ENCODE peak calls at places on chromosome 15, in four cellular contexts. One of them, this sample, is unnamed.

GRCh38 chr15:44289352-44289790 is 852 bp downstream of the GOLM2 start:
- DNase-seq in neural progenitor cell: no peak
- DNase-seq in H1: no peak
- DNase-seq in HCT116: no peak
- DNase-seq in this sample: peak; percentile 58

GRCh38 chr15:80823995-80824394 is 44.8 kb downstream of the CEMIP start:
- DNase-seq in neural progenitor cell: no peak
- DNase-seq in H1: no peak
- DNase-seq in HCT116: no peak
- DNase-seq in this sample: no peak

GRCh38 chr15:66729339-66729951 is 27.4 kb downstream of the SMAD6 start:
- DNase-seq in neural progenitor cell: no peak
- DNase-seq in H1: no peak
- DNase-seq in HCT116: no peak
- DNase-seq in this sample: peak; percentile 82

GRCh38 chr15:33980159-33980558 is 11.9 kb downstream of the CHRM5 start:
- DNase-seq in neural progenitor cell: no peak
- DNase-seq in H1: no peak
- DNase-seq in HCT116: no peak
- DNase-seq in this sample: no peak

GRCh38 chr15:86327230-86327865 is 247.7 kb downstream of the AGBL1 start:
- DNase-seq in neural progenitor cell: no peak
- DNase-seq in H1: no peak
- DNase-seq in HCT116: no peak
- DNase-seq in this sample: no peak

GRCh38 chr15:56207711-56208110 is 36.0 kb downstream of the RFX7 start:
- DNase-seq in neural progenitor cell: no peak
- DNase-seq in H1: no peak
- DNase-seq in HCT116: no peak
- DNase-seq in this sample: no peak

GRCh38 chr15:64858136-64858535 is 16.4 kb downstream of the PLEKHO2 start:
- DNase-seq in neural progenitor cell: no peak
- DNase-seq in H1: no peak
- DNase-seq in HCT116: no peak
- DNase-seq in this sample: no peak

GRCh38 chr15:63503739-63504246 is 600 bp upstream of the USP3 start:
- DNase-seq in neural progenitor cell: no peak
- DNase-seq in H1: no peak
- DNase-seq in HCT116: peak; percentile 75
- DNase-seq in this sample: peak; percentile 90

GRCh38 chr15:57732526-57733331 is 26.2 kb downstream of the POLR2M start:
- DNase-seq in neural progenitor cell: peak; percentile 81
- DNase-seq in H1: no peak
- DNase-seq in HCT116: peak; percentile 48
- DNase-seq in this sample: peak; percentile 69

GRCh38 chr15:69450968-69451695 is 1.5 kb upstream of the RPLP1 start:
- DNase-seq in neural progenitor cell: no peak
- DNase-seq in H1: no peak
- DNase-seq in HCT116: no peak
- DNase-seq in this sample: no peak

GRCh38 chr15:64865998-64866520 is 24.3 kb downstream of the PLEKHO2 start:
- DNase-seq in neural progenitor cell: peak; percentile 46
- DNase-seq in H1: peak; percentile 79
- DNase-seq in HCT116: no peak
- DNase-seq in this sample: peak; percentile 69

GRCh38 chr15:92883643-92884458 is 16.3 kb upstream of the CHD2 start:
- DNase-seq in neural progenitor cell: no peak
- DNase-seq in H1: no peak
- DNase-seq in HCT116: no peak
- DNase-seq in this sample: peak; percentile 79

GRCh38 chr15:58179206-58179605 is 41.0 kb downstream of the AQP9 start:
- DNase-seq in neural progenitor cell: no peak
- DNase-seq in H1: no peak
- DNase-seq in HCT116: no peak
- DNase-seq in this sample: peak; percentile 37

GRCh38 chr15:33621156-33621555 is 310.4 kb downstream of the RYR3 start:
- DNase-seq in neural progenitor cell: no peak
- DNase-seq in H1: no peak
- DNase-seq in HCT116: no peak
- DNase-seq in this sample: peak; percentile 59

GRCh38 chr15:67479781-67480180 is 41.1 kb upstream of the C15orf61 start:
- DNase-seq in neural progenitor cell: no peak
- DNase-seq in H1: no peak
- DNase-seq in HCT116: no peak
- DNase-seq in this sample: peak; percentile 84

GRCh38 chr15:65920121-65920520 is 50.8 kb downstream of the RAB11A start:
- DNase-seq in neural progenitor cell: no peak
- DNase-seq in H1: no peak
- DNase-seq in HCT116: no peak
- DNase-seq in this sample: no peak

GRCh38 chr15:35061171-35062163 is 23.6 kb downstream of the NANOGP8 start:
- DNase-seq in neural progenitor cell: no peak
- DNase-seq in H1: peak; percentile 34
- DNase-seq in HCT116: no peak
- DNase-seq in this sample: peak; percentile 53

GRCh38 chr15:47185222-47185800 is 532.0 kb upstream of the SEMA6D start:
- DNase-seq in neural progenitor cell: no peak
- DNase-seq in H1: no peak
- DNase-seq in HCT116: no peak
- DNase-seq in this sample: no peak
- TF ChIP-seq EZH2 in neural progenitor cell: no peak
- TF ChIP-seq EZH2 in H1: no peak
- TF ChIP-seq EZH2 in HCT116: no peak
- TF ChIP-seq EZH2 in this sample: peak; percentile 70

DNA sequence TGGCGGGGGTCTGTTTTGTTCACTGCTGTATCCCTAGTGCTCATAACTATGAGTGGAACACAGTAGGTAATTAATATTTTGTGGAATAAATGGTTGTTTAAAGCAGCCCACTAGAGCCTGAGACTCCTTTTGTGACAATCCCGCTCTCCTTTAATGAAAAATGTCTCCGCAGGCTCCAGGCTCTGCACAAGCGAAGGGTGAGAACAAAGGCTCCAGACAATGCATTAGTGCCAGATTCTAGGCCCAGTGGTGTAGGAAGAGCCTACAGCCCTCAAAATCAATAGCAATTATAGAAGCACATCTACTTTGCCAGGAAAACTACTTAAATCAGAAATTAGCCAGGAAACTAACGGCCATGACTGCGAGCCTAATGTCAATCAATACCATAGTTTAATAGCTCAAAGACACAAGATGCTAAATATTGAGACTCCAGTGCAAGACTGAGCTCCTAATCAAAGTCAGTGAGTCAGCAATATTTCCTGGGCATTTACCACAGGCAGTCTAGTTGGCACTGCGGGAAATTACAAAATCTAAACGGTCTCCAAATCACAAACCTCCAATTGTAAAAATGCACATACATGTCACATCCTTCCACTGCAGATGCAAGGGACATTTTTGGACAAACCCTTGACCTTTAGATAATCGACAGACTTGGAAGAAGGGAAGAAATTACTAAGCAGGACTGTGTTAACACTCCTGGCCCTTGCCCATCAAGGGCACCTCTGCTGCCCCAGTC is 2.3 kb downstream of the ANXA2 start:
- DNase-seq in neural progenitor cell: peak; percentile 63
- DNase-seq in H1: no peak
- DNase-seq in HCT116: no peak
- DNase-seq in this sample: peak; percentile 69
- H4K20me1 ChIP-seq in neural progenitor cell: peaks cover 11% of the 10 kb centered on the region
- H4K20me1 ChIP-seq in H1: peaks cover 5% of the 10 kb centered on the region
- H4K20me1 ChIP-seq in HCT116: peaks cover 7% of the 10 kb centered on the region
- H4K20me1 ChIP-seq in this sample: peaks cover under 1% of the 10 kb centered on the region

GRCh38 chr15:73368301-73369072 is at the start of gene HCN4:
- DNase-seq in neural progenitor cell: peak; percentile 86
- DNase-seq in H1: no peak
- DNase-seq in HCT116: no peak
- DNase-seq in this sample: peak; percentile 38
- TF ChIP-seq EZH2 in neural progenitor cell: no peak
- TF ChIP-seq EZH2 in H1: no peak
- TF ChIP-seq EZH2 in HCT116: no peak
- TF ChIP-seq EZH2 in this sample: no peak

DNA sequence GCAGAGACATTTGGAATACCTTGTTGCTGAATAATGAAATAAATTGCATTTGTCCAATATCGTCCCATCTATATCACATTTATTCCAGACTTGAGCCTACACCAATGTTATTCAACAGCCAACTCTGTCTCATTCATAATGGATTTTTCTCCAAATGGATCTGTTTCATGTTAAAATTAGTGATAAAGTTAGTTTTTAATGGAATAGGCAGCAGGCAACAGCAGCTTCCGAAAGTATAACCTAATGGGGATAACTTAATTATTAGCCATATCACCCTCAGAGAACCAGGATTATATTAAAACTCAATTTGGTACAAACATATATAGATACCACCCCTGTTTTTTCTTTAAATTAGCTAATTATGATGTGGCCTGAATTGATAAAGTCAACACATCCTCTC is 86.5 kb upstream of the ICE2 start:
- DNase-seq in neural progenitor cell: no peak
- DNase-seq in H1: no peak
- DNase-seq in HCT116: no peak
- DNase-seq in this sample: no peak
- H4K20me1 ChIP-seq in neural progenitor cell: peaks cover 3% of the 10 kb centered on the region
- H4K20me1 ChIP-seq in H1: no peaks in the 10 kb centered on the region
- H4K20me1 ChIP-seq in HCT116: no peaks in the 10 kb centered on the region
- H4K20me1 ChIP-seq in this sample: no peaks in the 10 kb centered on the region

DNA sequence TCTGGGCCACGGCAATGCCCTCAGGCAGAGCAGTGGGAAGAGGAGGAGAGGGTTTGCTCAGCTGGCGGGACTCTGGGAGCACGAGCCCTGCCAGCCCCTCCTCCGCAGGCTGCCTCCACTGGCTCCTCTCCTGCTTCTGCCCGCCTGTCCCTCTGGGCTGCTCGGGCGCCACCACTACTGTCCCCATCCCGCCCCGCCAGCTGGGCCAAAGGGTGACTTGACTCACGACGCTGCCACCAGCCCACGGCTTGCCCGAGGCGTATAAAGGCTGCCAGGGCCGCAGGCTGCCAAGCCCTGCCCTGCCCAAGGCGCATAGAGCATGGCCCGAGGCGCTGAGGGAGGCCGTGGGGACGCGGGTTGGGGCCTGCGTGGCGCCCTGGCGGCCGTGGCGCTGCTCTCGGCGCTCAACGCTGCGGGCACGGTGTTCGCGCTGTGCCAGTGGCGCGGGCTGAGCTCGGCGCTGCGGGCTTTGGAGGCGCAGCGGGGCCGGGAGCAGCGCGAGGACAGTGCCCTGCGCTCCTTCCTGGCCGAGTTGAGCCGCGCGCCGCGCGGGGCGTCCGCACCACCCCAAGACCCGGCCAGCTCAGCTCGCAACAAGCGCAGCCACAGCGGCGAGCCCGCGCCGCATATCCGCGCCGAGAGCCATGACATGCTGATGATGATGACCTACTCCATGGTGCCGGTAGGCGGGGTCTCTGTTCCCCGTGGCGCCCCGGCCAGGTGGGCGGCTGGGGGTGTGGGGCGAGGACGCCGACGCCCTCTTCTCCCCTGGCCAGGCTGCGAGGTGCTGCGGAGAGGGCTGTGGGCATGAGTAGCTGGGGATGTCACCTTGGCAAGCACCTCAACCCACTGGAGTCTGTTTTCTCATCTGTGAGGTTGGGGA is at the start of gene GLDN:
- DNase-seq in neural progenitor cell: peak; percentile 76
- DNase-seq in H1: peak; percentile 27
- DNase-seq in HCT116: no peak
- DNase-seq in this sample: peak; percentile 66
- TF ChIP-seq EZH2 in neural progenitor cell: peak; percentile 91
- TF ChIP-seq EZH2 in H1: peak; percentile 68
- TF ChIP-seq EZH2 in HCT116: no peak
- TF ChIP-seq EZH2 in this sample: no peak

DNA sequence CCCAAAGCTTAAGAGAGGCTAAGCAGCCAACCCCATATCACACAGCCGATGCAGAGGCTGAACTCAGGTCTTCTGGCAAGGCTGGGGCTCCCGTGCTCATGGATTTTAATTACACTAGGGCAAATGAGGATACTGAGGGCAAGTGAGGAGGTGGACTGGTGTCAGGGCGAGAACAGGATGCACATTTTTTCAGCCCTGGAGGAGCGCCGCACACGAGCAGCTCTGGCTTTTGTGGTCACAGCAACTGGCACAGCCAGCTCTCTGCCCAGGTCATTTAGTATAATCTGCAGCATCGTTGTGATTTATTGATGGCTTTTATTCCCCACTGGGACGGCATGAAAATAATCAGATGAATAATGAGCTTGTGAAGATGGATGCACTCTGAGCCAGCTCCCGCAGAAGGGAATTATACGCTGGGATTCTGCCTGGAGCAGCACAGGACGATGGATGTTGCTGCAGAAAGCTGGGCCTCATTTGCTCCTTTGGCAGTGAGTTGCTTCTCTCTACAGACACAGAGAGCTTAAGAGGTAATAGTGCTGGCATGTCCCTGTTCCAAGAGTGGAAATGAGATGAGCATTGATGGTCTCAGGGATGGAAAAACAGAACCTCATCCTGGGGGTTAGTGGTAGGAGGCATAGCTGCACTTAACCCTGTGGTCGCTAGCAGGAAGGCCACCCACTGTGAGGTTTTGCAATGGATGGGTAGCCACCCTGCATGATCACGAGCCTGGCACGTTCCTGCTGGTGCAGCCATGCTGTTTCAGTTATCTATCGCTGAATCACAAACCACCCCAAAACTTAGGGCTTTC is 135.4 kb downstream of the UACA start:
- DNase-seq in neural progenitor cell: no peak
- DNase-seq in H1: no peak
- DNase-seq in HCT116: no peak
- DNase-seq in this sample: peak; percentile 83
- H4K20me1 ChIP-seq in neural progenitor cell: no peaks in the 10 kb centered on the region
- H4K20me1 ChIP-seq in H1: no peaks in the 10 kb centered on the region
- H4K20me1 ChIP-seq in HCT116: no peaks in the 10 kb centered on the region
- H4K20me1 ChIP-seq in this sample: no peaks in the 10 kb centered on the region

DNA sequence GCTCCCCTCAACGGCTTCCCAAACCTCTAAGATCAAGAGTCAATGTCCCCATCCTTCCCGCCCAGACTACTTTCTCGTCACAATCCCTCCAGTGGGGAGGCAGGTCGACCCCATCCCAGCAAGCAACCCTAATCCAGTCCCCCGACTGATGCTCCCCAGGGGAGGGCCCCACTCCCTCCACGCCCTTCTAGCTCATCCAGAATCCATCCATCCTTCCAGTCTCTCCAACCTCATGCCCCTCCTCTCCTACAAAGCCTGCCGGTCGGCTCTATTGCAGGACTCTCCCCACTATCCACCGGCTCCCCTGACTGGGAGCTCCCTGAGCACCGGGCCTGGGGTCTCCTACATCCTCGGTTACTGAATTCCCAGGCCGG is 1.3 kb downstream of the ADAMTS7 start:
- DNase-seq in neural progenitor cell: no peak
- DNase-seq in H1: no peak
- DNase-seq in HCT116: no peak
- DNase-seq in this sample: no peak
- TF ChIP-seq EZH2 in neural progenitor cell: no peak
- TF ChIP-seq EZH2 in H1: no peak
- TF ChIP-seq EZH2 in HCT116: no peak
- TF ChIP-seq EZH2 in this sample: no peak

This sample was measured in GM23248.